ENCODE peak calls at places on chromosomes 2 and 18, in five cellular contexts. One of them, this sample, is unnamed.

GRCh38 chr2:8234757-8235374 is 447.0 kb upstream of the ID2 start:
- DNase-seq in A549: no peak
- DNase-seq in mesenchymal stem cell: no peak
- DNase-seq in psoas muscle: no peak
- DNase-seq in cardiac fibroblast: no peak
- DNase-seq in this sample: no peak

GRCh38 chr2:187617925-187618324 is 63.7 kb upstream of the TFPI start:
- DNase-seq in A549: no peak
- DNase-seq in mesenchymal stem cell: no peak
- DNase-seq in psoas muscle: no peak
- DNase-seq in cardiac fibroblast: no peak
- DNase-seq in this sample: no peak

GRCh38 chr18:13793819-13794218 is 30.1 kb upstream of the MC5R start:
- DNase-seq in A549: no peak
- DNase-seq in mesenchymal stem cell: no peak
- DNase-seq in psoas muscle: no peak
- DNase-seq in cardiac fibroblast: no peak
- DNase-seq in this sample: no peak

GRCh38 chr2:28347193-28347592 is 45.5 kb upstream of the FOSL2 start:
- DNase-seq in A549: no peak
- DNase-seq in mesenchymal stem cell: no peak
- DNase-seq in psoas muscle: peak; percentile 27
- DNase-seq in cardiac fibroblast: no peak
- DNase-seq in this sample: no peak

GRCh38 chr18:77086034-77086433 is 46.5 kb downstream of the MBP start:
- DNase-seq in A549: no peak
- DNase-seq in mesenchymal stem cell: peak; percentile 84
- DNase-seq in psoas muscle: no peak
- DNase-seq in cardiac fibroblast: peak; percentile 63
- DNase-seq in this sample: peak; percentile 99

GRCh38 chr2:222952204-222952603 is 91.4 kb downstream of the ACSL3 start:
- DNase-seq in A549: no peak
- DNase-seq in mesenchymal stem cell: no peak
- DNase-seq in psoas muscle: no peak
- DNase-seq in cardiac fibroblast: no peak
- DNase-seq in this sample: no peak

GRCh38 chr2:46776687-46777327 is 138.8 kb downstream of the MCFD2 start:
- DNase-seq in A549: peak; percentile 73
- DNase-seq in mesenchymal stem cell: peak; percentile 70
- DNase-seq in psoas muscle: no peak
- DNase-seq in cardiac fibroblast: peak; percentile 81
- DNase-seq in this sample: peak; percentile 42

GRCh38 chr18:50610349-50610748 is 50.5 kb downstream of the MAPK4 start:
- DNase-seq in A549: peak; percentile 7
- DNase-seq in mesenchymal stem cell: no peak
- DNase-seq in psoas muscle: no peak
- DNase-seq in cardiac fibroblast: no peak
- DNase-seq in this sample: no peak

GRCh38 chr2:54967759-54968365 is 82.4 kb downstream of the RTN4 start:
- DNase-seq in A549: no peak
- DNase-seq in mesenchymal stem cell: no peak
- DNase-seq in psoas muscle: no peak
- DNase-seq in cardiac fibroblast: peak; percentile 40
- DNase-seq in this sample: no peak

GRCh38 chr18:71878226-71878625 is 665.9 kb downstream of the CBLN2 start:
- DNase-seq in A549: no peak
- DNase-seq in mesenchymal stem cell: no peak
- DNase-seq in psoas muscle: no peak
- DNase-seq in cardiac fibroblast: no peak
- DNase-seq in this sample: no peak

GRCh38 chr2:161122772-161123530 is 37.3 kb upstream of the TANK start:
- DNase-seq in A549: peak; percentile 85
- DNase-seq in mesenchymal stem cell: peak; percentile 90
- DNase-seq in psoas muscle: no peak
- DNase-seq in cardiac fibroblast: peak; percentile 91
- DNase-seq in this sample: peak; percentile 93
- H3K4me3 ChIP-seq in A549: no peak overlapping the region
- H3K4me3 ChIP-seq in mesenchymal stem cell: no peak overlapping the region
- H3K4me3 ChIP-seq in psoas muscle: no peak overlapping the region
- H3K4me3 ChIP-seq in cardiac fibroblast: no peak overlapping the region
- H3K4me3 ChIP-seq in this sample: no peak overlapping the region

GRCh38 chr2:238220892-238221521 is 17.5 kb upstream of the ILKAP start:
- DNase-seq in A549: no peak
- DNase-seq in mesenchymal stem cell: no peak
- DNase-seq in psoas muscle: no peak
- DNase-seq in cardiac fibroblast: no peak
- DNase-seq in this sample: no peak
- H3K4me3 ChIP-seq in A549: no peak overlapping the region
- H3K4me3 ChIP-seq in mesenchymal stem cell: no peak overlapping the region
- H3K4me3 ChIP-seq in psoas muscle: peak overlapping the region; percentile 51
- H3K4me3 ChIP-seq in cardiac fibroblast: no peak overlapping the region
- H3K4me3 ChIP-seq in this sample: no peak overlapping the region

DNA sequence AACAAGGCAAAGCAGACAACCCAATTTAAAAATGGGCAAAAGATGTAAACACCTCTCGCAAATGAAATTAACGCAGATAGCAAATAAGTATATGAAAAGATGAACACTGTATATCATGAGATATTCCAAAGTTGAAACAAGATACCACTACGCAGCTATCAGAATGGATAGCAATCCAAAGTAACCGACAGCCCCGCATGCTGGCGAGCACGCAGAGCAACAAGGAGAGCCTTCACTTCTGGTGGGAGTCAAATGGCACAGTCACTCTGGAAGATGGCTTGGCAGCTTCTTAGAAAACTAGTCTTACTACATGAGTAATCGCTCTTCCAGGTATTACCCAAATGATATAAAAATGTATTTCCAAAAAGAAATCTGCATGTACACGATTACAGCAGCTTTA is 1.4 kb downstream of the NDUFA10 start:
- DNase-seq in A549: no peak
- DNase-seq in mesenchymal stem cell: no peak
- DNase-seq in psoas muscle: no peak
- DNase-seq in cardiac fibroblast: no peak
- DNase-seq in this sample: no peak
- H3K4me3 ChIP-seq in A549: peak overlapping the region; percentile 98
- H3K4me3 ChIP-seq in mesenchymal stem cell: no peak overlapping the region
- H3K4me3 ChIP-seq in psoas muscle: peak overlapping the region; percentile 75
- H3K4me3 ChIP-seq in cardiac fibroblast: no peak overlapping the region
- H3K4me3 ChIP-seq in this sample: no peak overlapping the region

DNA sequence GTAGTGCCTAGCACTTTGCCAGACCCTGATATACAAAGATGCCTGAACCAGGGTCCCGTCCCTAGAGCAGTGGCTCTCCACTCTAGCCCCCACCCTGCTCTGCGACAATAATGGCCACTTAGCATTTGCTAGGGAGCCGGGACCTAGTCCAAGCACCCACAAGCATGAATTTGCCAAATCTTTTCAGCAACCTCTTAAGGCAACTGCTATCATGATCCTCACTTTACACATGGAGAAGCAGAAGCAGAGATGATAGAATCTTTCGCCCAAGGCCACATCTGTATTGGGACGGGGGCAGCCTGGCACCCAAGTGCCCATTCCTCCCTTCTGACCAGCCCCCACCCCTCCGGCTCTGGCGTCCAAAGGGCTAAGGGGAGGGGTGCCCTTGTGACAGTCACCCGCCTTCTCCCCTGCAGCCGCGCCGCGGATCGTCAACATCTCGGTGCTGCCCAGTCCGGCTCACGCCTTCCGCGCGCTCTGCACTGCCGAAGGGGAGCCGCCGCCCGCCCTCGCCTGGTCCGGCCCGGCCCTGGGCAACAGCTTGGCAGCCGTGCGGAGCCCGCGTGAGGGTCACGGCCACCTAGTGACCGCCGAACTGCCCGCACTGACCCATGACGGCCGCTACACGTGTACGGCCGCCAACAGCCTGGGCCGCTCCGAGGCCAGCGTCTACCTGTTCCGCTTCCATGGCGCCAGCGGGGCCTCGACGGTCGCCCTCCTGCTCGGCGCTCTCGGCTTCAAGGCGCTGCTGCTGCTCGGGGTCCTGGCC is 13.0 kb downstream of the SIGLEC15 start:
- DNase-seq in A549: no peak
- DNase-seq in mesenchymal stem cell: no peak
- DNase-seq in psoas muscle: no peak
- DNase-seq in cardiac fibroblast: no peak
- DNase-seq in this sample: no peak
- H3K4me3 ChIP-seq in A549: no peak overlapping the region
- H3K4me3 ChIP-seq in mesenchymal stem cell: peak overlapping the region; percentile 14
- H3K4me3 ChIP-seq in psoas muscle: peak overlapping the region; percentile 50
- H3K4me3 ChIP-seq in cardiac fibroblast: no peak overlapping the region
- H3K4me3 ChIP-seq in this sample: peak overlapping the region; percentile 15

DNA sequence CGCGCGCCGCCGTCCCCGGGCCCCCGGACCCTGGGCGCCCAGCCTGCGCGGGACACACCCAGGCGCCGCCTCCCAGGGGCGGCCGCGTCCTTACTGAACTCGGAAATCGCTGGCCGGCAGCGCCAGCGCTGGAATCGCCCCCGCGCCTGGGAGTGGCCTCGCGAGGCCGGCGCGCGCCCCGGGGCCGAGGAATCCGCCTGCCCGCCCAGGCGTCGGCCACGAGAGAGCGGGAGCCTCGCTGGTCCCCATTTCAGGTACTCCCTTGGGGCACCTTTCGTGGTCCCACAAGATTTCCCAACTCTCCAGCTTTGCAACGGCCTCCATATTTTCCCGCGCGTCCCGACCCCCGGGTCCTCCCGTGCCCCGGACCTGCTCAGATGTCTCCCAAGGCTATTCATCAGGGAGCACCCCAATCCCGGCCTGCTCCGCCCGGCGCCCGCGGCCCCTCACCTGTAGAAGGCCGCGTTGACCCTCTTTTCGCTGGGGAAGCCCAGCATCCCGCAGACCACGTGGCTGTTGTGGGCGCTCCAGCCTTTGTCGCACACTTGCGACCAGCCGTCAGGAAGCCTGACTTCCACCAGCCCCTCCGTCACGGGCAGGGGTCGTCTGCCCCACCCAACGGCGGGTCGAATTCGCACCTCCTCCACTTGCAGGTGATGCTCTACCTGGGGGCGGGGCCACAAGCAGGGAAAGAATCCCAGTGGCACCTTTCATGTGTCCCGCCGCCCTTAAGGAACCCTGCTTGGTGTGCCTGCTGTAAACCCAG is 4.6 kb downstream of the LOXL3 start:
- DNase-seq in A549: peak; percentile 67
- DNase-seq in mesenchymal stem cell: peak; percentile 44
- DNase-seq in psoas muscle: peak; percentile 79
- DNase-seq in cardiac fibroblast: peak; percentile 60
- DNase-seq in this sample: peak; percentile 40
- H3K4me3 ChIP-seq in A549: peak overlapping the region; percentile 78
- H3K4me3 ChIP-seq in mesenchymal stem cell: peak overlapping the region; percentile 58
- H3K4me3 ChIP-seq in psoas muscle: peak overlapping the region; percentile 68
- H3K4me3 ChIP-seq in cardiac fibroblast: peak overlapping the region; percentile 66
- H3K4me3 ChIP-seq in this sample: peak overlapping the region; percentile 52

GRCh38 chr2:238846503-238847431 is 1.1 kb upstream of the TWIST2 start:
- DNase-seq in A549: no peak
- DNase-seq in mesenchymal stem cell: peak; percentile 22
- DNase-seq in psoas muscle: no peak
- DNase-seq in cardiac fibroblast: peak; percentile 63
- DNase-seq in this sample: peak; percentile 3
- H3K4me3 ChIP-seq in A549: peak overlapping the region; percentile 94
- H3K4me3 ChIP-seq in mesenchymal stem cell: peak overlapping the region; percentile 1
- H3K4me3 ChIP-seq in psoas muscle: peak overlapping the region; percentile 61
- H3K4me3 ChIP-seq in cardiac fibroblast: peak overlapping the region; percentile 70
- H3K4me3 ChIP-seq in this sample: peak overlapping the region; percentile 43

GRCh38 chr2:149585317-149585885 is 2.2 kb downstream of the MMADHC start:
- DNase-seq in A549: no peak
- DNase-seq in mesenchymal stem cell: no peak
- DNase-seq in psoas muscle: no peak
- DNase-seq in cardiac fibroblast: no peak
- DNase-seq in this sample: peak; percentile 79
- H3K4me3 ChIP-seq in A549: peak overlapping the region; percentile 80
- H3K4me3 ChIP-seq in mesenchymal stem cell: no peak overlapping the region
- H3K4me3 ChIP-seq in psoas muscle: peak overlapping the region; percentile 79
- H3K4me3 ChIP-seq in cardiac fibroblast: no peak overlapping the region
- H3K4me3 ChIP-seq in this sample: no peak overlapping the region